ENCODE peak calls at places on chromosomes 7 and 10, in four cellular contexts. M, E, X and S are unnamed samples. For H3K27me3, the result is how much of the 10 kb centered on the place peaks cover.

GRCh38 chr7:4282434-4283223 is 399.5 kb upstream of the FOXK1 start:
- DNase-seq in M (no peak), E (peak), X (no peak), S (no peak)

GRCh38 chr7:91827169-91827568 is 53.3 kb downstream of the MTERF1 start:
- DNase-seq in M (no peak), E (no peak), X (no peak), S (no peak)

GRCh38 chr10:24307173-24307572 is 98.2 kb downstream of the KIAA1217 start:
- DNase-seq in M (no peak), E (no peak), X (no peak), S (no peak)

GRCh38 chr7:95205821-95206220 is 118.5 kb downstream of the PON1 start:
- DNase-seq in M (no peak), E (peak), X (no peak), S (no peak)

GRCh38 chr10:42932735-42933453 is 144.0 kb upstream of the RET start:
- DNase-seq in M (peak), E (no peak), X (no peak), S (peak)

GRCh38 chr7:143890558-143890957 is 11.4 kb downstream of the TCAF1 start:
- DNase-seq in M (no peak), E (no peak), X (no peak), S (no peak)

GRCh38 chr10:36465604-36466379 is 659.6 kb upstream of the ANKRD30A start:
- DNase-seq in M (no peak), E (peak), X (no peak), S (no peak)

GRCh38 chr10:103828587-103829186 is 26.7 kb downstream of the SH3PXD2A start:
- DNase-seq in M (no peak), E (no peak), X (no peak), S (no peak)

GRCh38 chr10:111648046-111648445 is 535.5 kb downstream of the GPAM start:
- DNase-seq in M (no peak), E (no peak), X (no peak), S (no peak)

GRCh38 chr7:95686109-95686508 is 86.2 kb upstream of the DYNC1I1 start:
- DNase-seq in M (no peak), E (peak), X (no peak), S (no peak)

GRCh38 chr10:88017781-88018180 is 154.4 kb downstream of the PTEN start:
- DNase-seq in M (no peak), E (no peak), X (no peak), S (no peak)

GRCh38 chr10:12876266-12876665 is 125.2 kb downstream of the CCDC3 start:
- DNase-seq in M (no peak), E (no peak), X (no peak), S (no peak)

GRCh38 chr10:34506773-34507172 is 308.3 kb downstream of the PARD3 start:
- DNase-seq in M (no peak), E (no peak), X (no peak), S (no peak)

GRCh38 chr10:117241541-117242462 is 888 bp downstream of the SLC18A2 start:
- DNase-seq in M (no peak), E (no peak), X (no peak), S (no peak)

GRCh38 chr10:101221479-101222246 is 7.6 kb downstream of the LBX1 start:
- DNase-seq in M (no peak), E (no peak), X (no peak), S (no peak)

GRCh38 chr7:36747251-36747968 is 23.1 kb upstream of the AOAH start:
- DNase-seq in M (no peak), E (no peak), X (no peak), S (no peak)

DNA sequence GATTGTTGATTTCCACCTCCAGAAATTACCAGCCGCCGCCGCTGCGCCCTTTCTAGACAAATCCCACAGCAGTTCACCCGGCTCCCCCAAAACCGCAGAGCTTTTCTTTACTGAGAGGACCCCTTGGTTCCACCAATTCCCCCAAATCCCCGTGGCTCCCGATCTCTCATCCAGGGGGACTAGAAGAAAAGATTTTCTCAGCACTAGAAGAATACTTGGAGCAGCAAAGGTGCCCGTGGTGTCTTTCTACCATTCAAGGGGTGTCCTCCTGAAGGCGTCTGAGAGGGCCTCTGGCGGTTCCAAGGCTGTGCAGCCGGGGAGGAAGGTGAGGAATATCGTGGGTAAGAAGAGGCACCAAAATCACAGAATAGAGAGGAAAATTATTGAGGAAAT is 13.5 kb upstream of the HOXA2 start:
- DNase-seq in M (no peak), E (no peak), X (no peak), S (no peak)
- H3K27me3 ChIP-seq in M (under half), E (under half), X (under half), S (under half)

DNA sequence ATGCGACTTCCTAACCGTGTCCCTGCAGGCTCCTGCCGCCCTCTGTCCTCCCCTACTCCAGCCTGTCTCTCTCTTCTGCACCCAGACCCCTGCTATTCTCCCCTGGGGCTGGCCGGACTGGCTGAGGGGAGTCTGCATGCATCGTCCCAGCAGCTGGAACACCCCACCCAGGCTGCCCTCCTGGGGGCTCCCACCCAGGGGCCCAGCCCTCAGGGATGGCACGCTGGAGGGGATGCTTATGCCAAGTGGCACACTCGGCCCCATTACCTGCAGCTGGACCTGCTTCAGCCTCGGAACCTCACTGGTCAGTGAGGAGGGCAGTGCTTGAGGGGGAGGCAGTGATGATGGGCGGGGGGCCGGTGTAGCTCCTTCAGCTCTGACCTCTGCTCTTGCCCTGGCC is 21.7 kb upstream of the ZNF467 start:
- DNase-seq in M (no peak), E (no peak), X (no peak), S (no peak)
- H3K27me3 ChIP-seq in M (under half), E (under half), X (under half), S (under half)

DNA sequence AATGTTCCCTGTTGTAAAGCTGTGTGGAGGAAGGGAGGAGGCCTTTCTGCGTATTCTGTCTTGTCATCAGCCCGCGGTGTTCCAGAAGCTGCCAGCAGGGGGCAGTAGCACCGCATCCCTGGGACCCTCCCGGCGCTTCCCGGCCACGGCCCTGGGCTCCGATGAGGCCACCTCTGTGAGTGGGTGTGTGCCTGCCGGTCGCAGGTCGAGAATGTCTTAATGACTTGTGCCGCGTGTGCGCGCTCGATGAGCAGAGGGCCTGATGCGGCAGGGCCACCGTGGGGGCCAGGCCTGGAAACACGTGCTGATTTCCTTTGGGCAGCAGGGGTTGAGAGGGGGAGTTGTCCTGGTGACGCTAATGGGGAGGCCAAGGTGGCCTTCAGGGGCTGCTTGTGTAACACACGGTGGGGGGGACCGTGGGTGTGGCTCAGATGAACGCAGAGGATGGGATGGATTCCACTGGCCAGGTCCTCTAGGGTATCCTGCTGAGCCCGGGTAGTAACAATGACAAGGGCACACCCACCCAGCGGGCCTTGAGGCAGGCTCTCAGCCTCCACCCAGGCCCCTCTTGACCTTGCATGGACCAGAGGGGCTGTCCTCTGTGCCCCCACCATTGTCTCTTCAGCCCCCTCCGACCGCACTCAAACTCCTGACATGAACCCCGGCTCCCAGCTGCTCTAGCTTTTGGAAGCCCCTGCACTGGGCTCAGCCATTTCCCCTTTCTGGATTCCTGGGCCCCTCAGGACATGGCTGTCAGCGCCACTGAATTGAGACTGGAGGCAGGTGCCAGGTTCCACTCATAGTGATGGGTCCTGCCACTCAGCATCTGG is 135.9 kb upstream of the PODXL start:
- DNase-seq in M (peak), E (peak), X (no peak), S (peak)
- H3K27me3 ChIP-seq in M (under half), E (under half), X (under half), S (under half)

DNA sequence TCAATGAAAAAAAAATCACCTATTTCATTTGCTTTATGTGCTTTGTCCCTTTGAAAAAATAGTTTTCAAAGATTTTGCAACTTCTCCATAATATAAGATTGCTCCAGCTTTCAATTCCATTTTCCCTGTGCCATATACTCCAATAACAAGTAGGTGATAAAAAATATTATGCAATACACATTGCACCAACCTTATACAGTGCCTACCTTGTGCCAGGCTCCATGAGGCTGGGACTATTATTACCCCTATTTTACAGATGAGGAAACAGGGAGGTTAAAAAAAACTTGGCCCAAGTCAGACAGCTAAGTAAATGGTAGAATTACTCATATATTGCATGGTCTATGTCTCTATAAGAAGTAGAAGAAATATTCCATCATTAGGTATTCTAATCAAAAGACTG is 57.8 kb downstream of the BRAF start:
- DNase-seq in M (no peak), E (no peak), X (no peak), S (no peak)
- H3K27me3 ChIP-seq in M (under half), E (under half), X (under half), S (under half)

GRCh38 chr7:27149817-27150567 is 2.4 kb downstream of the HOXA3 start:
- DNase-seq in M (peak), E (peak), X (no peak), S (no peak)

GRCh38 chr7:27151341-27151944 is 940 bp downstream of the HOXA3 start:
- DNase-seq in M (peak), E (peak), X (no peak), S (peak)

GRCh38 chr7:27151945-27152815 is at the start of gene HOXA3:
- DNase-seq in M (peak), E (peak), X (no peak), S (no peak)

GRCh38 chr7:27148776-27149641 is 1.4 kb upstream of the HOXA6 start:
- DNase-seq in M (no peak), E (peak), X (no peak), S (no peak)

DNA sequence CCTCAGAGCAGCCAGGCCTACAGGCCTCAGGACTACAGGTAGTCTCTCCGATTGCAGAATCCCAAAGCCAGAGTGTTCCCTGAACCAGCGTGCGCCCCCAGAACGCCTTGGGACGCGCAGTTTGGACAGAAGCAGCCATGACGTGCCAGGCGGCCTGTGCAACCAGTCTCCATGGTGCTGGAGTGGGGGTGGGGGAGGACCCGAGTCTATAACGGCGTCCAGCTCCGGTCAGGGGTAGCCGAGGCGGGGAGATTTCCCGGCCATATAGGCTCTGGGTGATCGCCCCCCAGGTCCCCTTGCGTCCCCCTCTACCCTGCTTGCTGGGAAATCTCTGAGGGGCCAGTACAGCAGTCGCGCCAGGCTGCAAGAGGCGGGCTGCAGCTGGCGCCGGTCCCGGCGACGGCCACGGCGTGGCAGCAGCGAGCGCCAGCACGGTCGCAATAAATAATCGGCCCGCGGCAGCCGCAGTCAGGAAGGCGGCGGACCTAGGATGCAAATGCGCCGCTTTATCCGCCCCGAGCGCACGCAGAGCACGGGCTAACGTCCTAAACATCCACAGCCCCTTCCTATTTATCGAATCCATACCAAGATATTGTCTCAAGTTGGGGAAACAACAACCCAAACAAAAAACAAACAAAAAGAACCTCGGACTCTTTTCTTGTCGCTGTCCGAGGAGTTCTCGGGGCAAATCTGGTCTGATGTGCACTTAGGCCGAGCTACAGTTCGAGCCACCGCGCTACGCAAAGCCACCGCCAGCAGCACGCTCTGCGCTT is 1.6 kb downstream of the HOXA3 start:
- DNase-seq in M (peak), E (peak), X (peak), S (peak)
- H3K27me3 ChIP-seq in M (half or more), E (under half), X (half or more), S (half or more)

GRCh38 chr10:49398000-49398861 is 2.3 kb upstream of the DRGX start:
- DNase-seq in M (peak), E (peak), X (no peak), S (peak)

GRCh38 chr10:49396666-49396999 is 744 bp upstream of the DRGX start:
- DNase-seq in M (no peak), E (no peak), X (no peak), S (no peak)

GRCh38 chr10:49395741-49396665 is at the start of gene DRGX:
- DNase-seq in M (no peak), E (no peak), X (no peak), S (no peak)

GRCh38 chr10:49398986-49399385 is 3.1 kb upstream of the DRGX start:
- DNase-seq in M (no peak), E (no peak), X (no peak), S (no peak)

GRCh38 chr10:49397036-49397999 is 1.4 kb upstream of the DRGX start:
- DNase-seq in M (no peak), E (no peak), X (no peak), S (no peak)
- H3K27me3 ChIP-seq in M (half or more), E (half or more), X (under half), S (under half)

GRCh38 chr7:25856056-25856780 is 295.8 kb upstream of the NFE2L3 start:
- DNase-seq in M (no peak), E (no peak), X (no peak), S (no peak)
- H3K27me3 ChIP-seq in M (half or more), E (under half), X (half or more), S (half or more)

GRCh38 chr7:155465761-155466141 is 7.8 kb downstream of the EN2 start:
- DNase-seq in M (no peak), E (no peak), X (no peak), S (no peak)
- H3K27me3 ChIP-seq in M (half or more), E (under half), X (half or more), S (under half)

DNA sequence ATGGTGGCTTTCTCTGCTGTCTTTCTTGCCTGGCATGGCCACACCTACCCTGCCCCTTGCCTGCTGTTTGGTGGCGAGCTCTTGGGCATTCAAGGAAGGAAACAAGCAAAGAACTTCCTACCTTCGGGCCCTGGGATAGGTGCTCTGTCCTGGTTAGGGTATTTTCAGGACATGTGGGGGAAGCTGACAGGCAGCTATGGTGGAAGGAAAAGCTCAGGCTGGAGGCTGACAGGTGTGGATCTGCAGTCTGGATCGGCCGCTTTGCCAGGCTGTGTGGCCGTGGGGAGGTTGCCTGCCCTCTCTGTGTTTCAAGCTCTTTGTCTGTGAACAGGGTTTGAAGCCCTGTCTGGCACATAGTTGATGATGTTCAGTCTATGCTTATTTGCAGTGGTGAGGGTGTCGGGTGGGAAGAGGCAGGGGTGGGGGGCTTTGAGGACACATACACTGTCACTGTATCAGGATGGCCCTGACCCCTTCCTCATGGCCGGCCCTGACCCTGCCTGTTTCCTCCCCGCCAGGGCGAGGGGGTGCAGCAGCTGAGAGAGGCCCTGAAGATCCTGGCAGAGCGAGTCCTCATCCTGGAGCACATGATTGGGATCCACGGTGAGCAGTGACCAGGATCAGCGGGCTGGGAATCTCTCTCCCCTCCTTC is 73.7 kb downstream of the MYL10 start:
- DNase-seq in M (no peak), E (no peak), X (no peak), S (no peak)
- H3K27me3 ChIP-seq in M (under half), E (under half), X (under half), S (under half)

GRCh38 chr7:103987455-103987854 is 2.0 kb downstream of the RELN start:
- DNase-seq in M (no peak), E (no peak), X (no peak), S (no peak)

GRCh38 chr7:103989785-103990775 is 622 bp upstream of the RELN start:
- DNase-seq in M (no peak), E (peak), X (no peak), S (no peak)

GRCh38 chr7:103989200-103989784 is at the start of gene RELN:
- DNase-seq in M (no peak), E (no peak), X (no peak), S (no peak)

GRCh38 chr7:103990991-103991390 is 1.5 kb upstream of the RELN start:
- DNase-seq in M (no peak), E (no peak), X (no peak), S (no peak)

DNA sequence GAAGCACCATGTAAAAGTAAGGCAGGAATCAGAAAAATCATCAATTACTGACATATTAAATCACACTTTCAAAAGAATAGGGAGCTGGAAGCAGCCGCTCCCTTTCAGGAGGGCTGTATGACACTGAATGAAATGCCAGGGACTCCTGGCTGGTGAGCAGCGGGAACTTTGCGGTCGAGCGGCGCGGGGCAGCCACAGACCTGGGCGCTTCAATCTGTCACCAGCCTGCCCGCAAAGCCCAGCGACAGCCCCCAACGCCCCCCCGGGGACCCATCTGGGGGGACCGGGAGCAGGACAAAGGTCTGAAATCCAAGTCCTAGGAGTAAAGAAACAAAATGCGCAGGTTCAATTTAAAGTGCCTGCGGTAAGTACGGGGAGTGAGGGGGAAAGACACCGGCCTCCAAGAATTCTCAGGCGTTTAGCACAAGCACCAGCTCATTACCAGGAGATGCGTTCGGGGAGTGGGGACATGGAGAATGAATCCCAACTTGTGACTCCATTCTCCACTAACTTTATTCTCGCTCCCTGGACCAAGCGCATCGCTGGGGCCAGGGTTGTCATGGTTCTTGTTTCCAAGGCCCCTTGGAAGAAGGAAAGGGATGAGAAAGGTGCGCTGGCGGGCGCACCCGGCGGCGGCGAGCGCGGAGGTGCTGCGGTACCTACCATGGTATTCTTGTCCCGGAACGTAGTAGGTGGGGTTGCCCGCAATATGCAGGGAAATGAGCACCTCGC is 824 bp downstream of the RELN start:
- DNase-seq in M (no peak), E (no peak), X (no peak), S (no peak)
- H3K27me3 ChIP-seq in M (half or more), E (under half), X (under half), S (under half)